ENCODE peak calls at places on chromosomes 16 and 17, in six cellular contexts. B is esophagus squamous epithelium; R is HCT116; L is CD4-positive, alpha-beta T cell; U is fibroblast of the aortic adventitia; M is cardiac muscle cell. Z is an unnamed sample.

GRCh38 chr17:71098071-71098470 is 928.7 kb downstream of the KCNJ2 start:
- DNase-seq in B (no peak), R (no peak), L (no peak), U (no peak), M (no peak), Z (no peak)

GRCh38 chr16:77556203-77556602 is 121.4 kb upstream of the ADAMTS18 start:
- DNase-seq in B (no peak), R (no peak), L (no peak), U (no peak), M (no peak), Z (no peak)

GRCh38 chr17:45792437-45792836 is 8.3 kb downstream of the CRHR1 start:
- DNase-seq in B (no peak), R (no peak), L (no peak), U (no peak), M (no peak), Z (no peak)

GRCh38 chr16:51163366-51163765 is 12.3 kb upstream of the SALL1 start:
- DNase-seq in B (no peak), R (no peak), L (no peak), U (no peak), M (no peak), Z (no peak)

GRCh38 chr17:75077072-75077489 is 10.7 kb upstream of the SLC16A5 start:
- DNase-seq in B (no peak), R (no peak), L (no peak), U (no peak), M (no peak), Z (no peak)

GRCh38 chr17:21199311-21199710 is 14.7 kb downstream of the TMEM11 start:
- DNase-seq in B (no peak), R (no peak), L (no peak), U (peak), M (peak), Z (no peak)

GRCh38 chr16:13148836-13149235 is 247.4 kb downstream of the SHISA9 start:
- DNase-seq in B (no peak), R (no peak), L (no peak), U (no peak), M (no peak), Z (no peak)

GRCh38 chr17:61400058-61400785 is 579 bp downstream of the TBX2 start:
- DNase-seq in B (no peak), R (no peak), L (no peak), U (peak), M (peak), Z (no peak)

DNA sequence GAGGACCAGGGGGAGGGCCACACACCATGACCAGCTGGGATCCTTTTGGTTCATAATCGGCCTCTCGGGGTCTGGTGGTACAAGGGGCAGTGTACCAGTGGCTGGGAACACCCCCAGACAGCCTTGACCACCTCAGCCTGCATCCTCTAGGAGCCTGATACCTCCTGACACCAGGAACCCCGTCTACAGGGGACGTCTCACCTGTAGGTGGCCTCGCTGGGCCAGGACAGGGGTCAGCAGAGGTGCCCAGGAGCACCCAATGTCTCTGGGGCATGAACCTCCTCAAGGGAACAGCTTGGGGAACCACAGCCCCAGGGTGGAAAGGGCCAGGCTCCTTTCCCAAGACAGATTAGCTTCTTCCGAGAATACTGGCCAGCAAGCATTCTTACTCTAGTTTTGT is 2.5 kb upstream of the METRNL start:
- DNase-seq in B (no peak), R (no peak), L (no peak), U (no peak), M (no peak), Z (no peak)
- TF ChIP-seq CTCF in B (no peak), R (peak), L (no peak), U (peak), M (no peak), Z (no peak)

DNA sequence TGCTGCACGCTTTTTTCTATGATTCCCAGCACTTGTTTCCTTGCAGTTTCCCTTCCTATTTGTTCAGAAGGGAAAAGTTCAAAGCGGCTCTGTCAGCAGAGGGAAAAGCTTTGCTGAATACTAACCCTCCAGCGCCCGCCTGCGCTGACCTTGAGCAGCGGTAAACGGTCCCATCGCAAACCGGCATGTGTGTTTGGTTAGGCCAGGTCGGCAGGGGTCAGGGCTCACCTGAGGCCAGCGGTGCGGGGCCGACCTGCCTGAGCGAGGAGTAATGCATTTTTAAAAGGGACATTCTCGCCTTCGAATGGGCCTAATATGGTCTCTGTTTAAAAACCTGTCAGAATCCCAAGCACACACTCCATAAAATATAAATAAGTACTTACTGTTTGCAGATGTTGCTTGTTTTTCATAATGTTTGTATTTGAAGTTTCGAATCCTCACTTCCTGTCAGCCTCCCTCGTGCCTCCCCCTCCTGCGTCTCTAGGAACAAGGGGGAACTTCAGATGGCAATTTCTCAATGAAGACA is 110.1 kb downstream of the IRX3 start:
- DNase-seq in B (no peak), R (no peak), L (no peak), U (no peak), M (peak), Z (no peak)
- TF ChIP-seq CTCF in B (no peak), R (no peak), L (no peak), U (no peak), M (no peak), Z (no peak)

GRCh38 chr17:42535400-42536047 is 517 bp upstream of the NAGLU start:
- DNase-seq in B (no peak), R (no peak), L (no peak), U (no peak), M (no peak), Z (no peak)
- TF ChIP-seq CTCF in B (no peak), R (no peak), L (no peak), U (no peak), M (no peak), Z (no peak)

GRCh38 chr17:42221886-42222745 is 27.8 kb upstream of the GHDC start:
- DNase-seq in B (peak), R (peak), L (peak), U (peak), M (peak), Z (no peak)
- TF ChIP-seq CTCF in B (peak), R (peak), L (peak), U (peak), M (peak), Z (no peak)